ENCODE peak calls at places on chromosomes 13 and 19, in five cellular contexts. One of them, this sample, is unnamed.

GRCh38 chr19:15337202-15337601 is 4.9 kb upstream of the BRD4 start:
- DNase-seq in upper lobe of right lung: no peak
- DNase-seq in spleen: peak; percentile 23
- DNase-seq in GM23248: peak; percentile 83
- DNase-seq in keratinocyte: no peak
- DNase-seq in this sample: no peak

GRCh38 chr19:27776020-27776419 is 1436.9 kb downstream of the UQCRFS1 start:
- DNase-seq in upper lobe of right lung: no peak
- DNase-seq in spleen: no peak
- DNase-seq in GM23248: peak; percentile 68
- DNase-seq in keratinocyte: no peak
- DNase-seq in this sample: no peak

GRCh38 chr13:74641586-74641985 is 507.4 kb upstream of the KLF12 start:
- DNase-seq in upper lobe of right lung: no peak
- DNase-seq in spleen: no peak
- DNase-seq in GM23248: peak; percentile 95
- DNase-seq in keratinocyte: no peak
- DNase-seq in this sample: no peak

GRCh38 chr13:51004918-51005460 is 95.4 kb downstream of the RNASEH2B start:
- DNase-seq in upper lobe of right lung: no peak
- DNase-seq in spleen: no peak
- DNase-seq in GM23248: no peak
- DNase-seq in keratinocyte: no peak
- DNase-seq in this sample: peak; percentile 83

GRCh38 chr13:80399340-80400163 is 58.6 kb upstream of the SPRY2 start:
- DNase-seq in upper lobe of right lung: peak; percentile 69
- DNase-seq in spleen: no peak
- DNase-seq in GM23248: peak; percentile 3
- DNase-seq in keratinocyte: peak; percentile 55
- DNase-seq in this sample: no peak

GRCh38 chr19:17327068-17327653 is 7.5 kb downstream of the ANO8 start:
- DNase-seq in upper lobe of right lung: no peak
- DNase-seq in spleen: no peak
- DNase-seq in GM23248: no peak
- DNase-seq in keratinocyte: no peak
- DNase-seq in this sample: no peak

GRCh38 chr19:48085077-48085476 is 25.5 kb downstream of the PLA2G4C start:
- DNase-seq in upper lobe of right lung: no peak
- DNase-seq in spleen: peak; percentile 43
- DNase-seq in GM23248: no peak
- DNase-seq in keratinocyte: no peak
- DNase-seq in this sample: no peak

GRCh38 chr19:37926255-37926654 is 19.2 kb downstream of the SIPA1L3 start:
- DNase-seq in upper lobe of right lung: no peak
- DNase-seq in spleen: no peak
- DNase-seq in GM23248: no peak
- DNase-seq in keratinocyte: no peak
- DNase-seq in this sample: no peak

GRCh38 chr19:41264581-41265375 is 606 bp downstream of the HNRNPUL1 start:
- DNase-seq in upper lobe of right lung: peak; percentile 84
- DNase-seq in spleen: no peak
- DNase-seq in GM23248: peak; percentile 67
- DNase-seq in keratinocyte: no peak
- DNase-seq in this sample: no peak

GRCh38 chr13:20264271-20265018 is 32.3 kb upstream of the GJB6 start:
- DNase-seq in upper lobe of right lung: no peak
- DNase-seq in spleen: no peak
- DNase-seq in GM23248: no peak
- DNase-seq in keratinocyte: no peak
- DNase-seq in this sample: peak; percentile 45

GRCh38 chr19:31262673-31263308 is 86.4 kb downstream of the TSHZ3 start:
- DNase-seq in upper lobe of right lung: no peak
- DNase-seq in spleen: no peak
- DNase-seq in GM23248: no peak
- DNase-seq in keratinocyte: no peak
- DNase-seq in this sample: no peak

GRCh38 chr13:33545492-33545891 is 259.9 kb upstream of the STARD13 start:
- DNase-seq in upper lobe of right lung: no peak
- DNase-seq in spleen: no peak
- DNase-seq in GM23248: no peak
- DNase-seq in keratinocyte: no peak
- DNase-seq in this sample: no peak

GRCh38 chr19:18417250-18418033 is 1.8 kb upstream of the SSBP4 start:
- DNase-seq in upper lobe of right lung: peak; percentile 89
- DNase-seq in spleen: peak; percentile 93
- DNase-seq in GM23248: peak; percentile 82
- DNase-seq in keratinocyte: no peak
- DNase-seq in this sample: no peak

GRCh38 chr13:65943711-65944110 is 1286.4 kb downstream of the PCDH9 start:
- DNase-seq in upper lobe of right lung: no peak
- DNase-seq in spleen: no peak
- DNase-seq in GM23248: no peak
- DNase-seq in keratinocyte: no peak
- DNase-seq in this sample: no peak

GRCh38 chr13:111512707-111513106 is 192.3 kb downstream of the TEX29 start:
- DNase-seq in upper lobe of right lung: no peak
- DNase-seq in spleen: peak; percentile 65
- DNase-seq in GM23248: no peak
- DNase-seq in keratinocyte: no peak
- DNase-seq in this sample: no peak

GRCh38 chr13:46761866-46762265 is 35.1 kb downstream of the ESD start:
- DNase-seq in upper lobe of right lung: no peak
- DNase-seq in spleen: no peak
- DNase-seq in GM23248: no peak
- DNase-seq in keratinocyte: no peak
- DNase-seq in this sample: no peak

GRCh38 chr19:51317968-51318367 is 6.5 kb downstream of the IGLON5 start:
- DNase-seq in upper lobe of right lung: no peak
- DNase-seq in spleen: peak; percentile 27
- DNase-seq in GM23248: no peak
- DNase-seq in keratinocyte: no peak
- DNase-seq in this sample: no peak

GRCh38 chr13:66424417-66424816 is 805.7 kb downstream of the PCDH9 start:
- DNase-seq in upper lobe of right lung: no peak
- DNase-seq in spleen: no peak
- DNase-seq in GM23248: no peak
- DNase-seq in keratinocyte: no peak
- DNase-seq in this sample: no peak

GRCh38 chr19:18776736-18777135 is 14.4 kb downstream of the COMP start:
- DNase-seq in upper lobe of right lung: no peak
- DNase-seq in spleen: no peak
- DNase-seq in GM23248: peak; percentile 84
- DNase-seq in keratinocyte: no peak
- DNase-seq in this sample: no peak

DNA sequence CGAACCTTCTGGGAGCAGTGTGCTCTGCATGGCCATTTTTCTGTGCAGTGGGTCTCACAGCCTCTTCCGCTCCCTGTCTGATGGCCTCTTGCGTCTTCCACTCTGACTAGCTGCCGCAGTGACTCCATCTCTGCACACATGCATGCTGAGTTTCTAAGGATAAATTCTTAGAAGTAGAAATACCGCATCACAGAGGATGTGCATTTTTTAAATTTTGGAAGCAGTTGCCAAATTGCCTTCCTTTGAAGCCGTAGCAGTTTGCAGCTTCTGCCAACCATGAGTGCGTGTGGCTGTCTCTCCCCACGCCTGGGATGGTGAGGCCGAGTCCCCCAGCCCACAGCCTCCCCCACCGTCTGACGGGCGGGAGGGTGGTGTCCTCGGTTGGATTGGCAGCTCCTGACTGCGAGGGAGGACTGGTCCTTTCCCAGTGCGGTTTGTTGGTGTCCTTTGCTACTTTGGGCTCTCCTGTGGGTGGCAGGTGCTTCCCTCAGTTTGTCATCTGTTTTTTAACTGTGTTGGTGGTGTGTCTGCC is 9.8 kb downstream of the FZR1 start:
- DNase-seq in upper lobe of right lung: no peak
- DNase-seq in spleen: no peak
- DNase-seq in GM23248: no peak
- DNase-seq in keratinocyte: no peak
- DNase-seq in this sample: no peak
- H3K4me1 ChIP-seq in upper lobe of right lung: no peaks in the 10 kb centered on the region
- H3K4me1 ChIP-seq in spleen: peaks cover 80% of the 10 kb centered on the region
- H3K4me1 ChIP-seq in GM23248: no peaks in the 10 kb centered on the region
- H3K4me1 ChIP-seq in keratinocyte: peaks cover 9% of the 10 kb centered on the region
- H3K4me1 ChIP-seq in this sample: peaks cover 12% of the 10 kb centered on the region

GRCh38 chr13:97240789-97241734 is 18.9 kb downstream of the MBNL2 start:
- DNase-seq in upper lobe of right lung: no peak
- DNase-seq in spleen: no peak
- DNase-seq in GM23248: no peak
- DNase-seq in keratinocyte: no peak
- DNase-seq in this sample: no peak

GRCh38 chr13:97245011-97245410 is 22.9 kb downstream of the MBNL2 start:
- DNase-seq in upper lobe of right lung: no peak
- DNase-seq in spleen: no peak
- DNase-seq in GM23248: no peak
- DNase-seq in keratinocyte: no peak
- DNase-seq in this sample: no peak

GRCh38 chr13:97241761-97242160 is 19.6 kb downstream of the MBNL2 start:
- DNase-seq in upper lobe of right lung: no peak
- DNase-seq in spleen: no peak
- DNase-seq in GM23248: no peak
- DNase-seq in keratinocyte: no peak
- DNase-seq in this sample: no peak

GRCh38 chr13:97243915-97244820 is 22.0 kb downstream of the MBNL2 start:
- DNase-seq in upper lobe of right lung: no peak
- DNase-seq in spleen: no peak
- DNase-seq in GM23248: no peak
- DNase-seq in keratinocyte: no peak
- DNase-seq in this sample: no peak

GRCh38 chr13:97242755-97243497 is 20.8 kb downstream of the MBNL2 start:
- DNase-seq in upper lobe of right lung: no peak
- DNase-seq in spleen: no peak
- DNase-seq in GM23248: no peak
- DNase-seq in keratinocyte: no peak
- DNase-seq in this sample: no peak
- H3K4me1 ChIP-seq in upper lobe of right lung: peaks cover 83% of the 10 kb centered on the region
- H3K4me1 ChIP-seq in spleen: peaks cover 47% of the 10 kb centered on the region
- H3K4me1 ChIP-seq in GM23248: peaks cover 62% of the 10 kb centered on the region
- H3K4me1 ChIP-seq in keratinocyte: no peaks in the 10 kb centered on the region
- H3K4me1 ChIP-seq in this sample: peaks cover 100% of the 10 kb centered on the region

DNA sequence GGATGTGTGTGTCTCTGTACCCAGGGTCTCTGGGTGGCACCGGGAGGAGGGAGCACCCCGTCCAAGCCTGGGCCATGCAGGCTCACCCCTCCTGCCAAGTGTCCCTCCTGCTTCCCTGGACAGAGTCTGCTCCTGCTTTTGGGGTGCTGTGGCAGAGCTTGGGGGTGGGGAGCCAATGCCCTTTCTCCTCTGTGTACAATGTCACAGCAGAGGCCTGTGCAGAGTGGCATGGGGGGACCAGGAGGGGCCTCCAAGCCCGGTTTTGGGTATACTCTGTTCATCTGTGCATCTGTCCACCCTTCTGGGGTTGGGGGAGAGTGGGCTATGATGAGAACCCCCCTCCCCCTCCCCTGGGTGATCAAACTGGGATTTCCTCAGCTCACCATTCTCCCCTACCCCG is 33.5 kb downstream of the PDE4A start:
- DNase-seq in upper lobe of right lung: no peak
- DNase-seq in spleen: no peak
- DNase-seq in GM23248: no peak
- DNase-seq in keratinocyte: no peak
- DNase-seq in this sample: no peak
- H3K4me1 ChIP-seq in upper lobe of right lung: no peaks in the 10 kb centered on the region
- H3K4me1 ChIP-seq in spleen: no peaks in the 10 kb centered on the region
- H3K4me1 ChIP-seq in GM23248: no peaks in the 10 kb centered on the region
- H3K4me1 ChIP-seq in keratinocyte: no peaks in the 10 kb centered on the region
- H3K4me1 ChIP-seq in this sample: no peaks in the 10 kb centered on the region

GRCh38 chr19:13066231-13066630 is 36.4 kb downstream of the LYL1 start:
- DNase-seq in upper lobe of right lung: no peak
- DNase-seq in spleen: no peak
- DNase-seq in GM23248: no peak
- DNase-seq in keratinocyte: no peak
- DNase-seq in this sample: no peak
- H3K4me1 ChIP-seq in upper lobe of right lung: peaks cover 52% of the 10 kb centered on the region
- H3K4me1 ChIP-seq in spleen: peaks cover 11% of the 10 kb centered on the region
- H3K4me1 ChIP-seq in GM23248: peaks cover 9% of the 10 kb centered on the region
- H3K4me1 ChIP-seq in keratinocyte: peaks cover 6% of the 10 kb centered on the region
- H3K4me1 ChIP-seq in this sample: peaks cover 100% of the 10 kb centered on the region

DNA sequence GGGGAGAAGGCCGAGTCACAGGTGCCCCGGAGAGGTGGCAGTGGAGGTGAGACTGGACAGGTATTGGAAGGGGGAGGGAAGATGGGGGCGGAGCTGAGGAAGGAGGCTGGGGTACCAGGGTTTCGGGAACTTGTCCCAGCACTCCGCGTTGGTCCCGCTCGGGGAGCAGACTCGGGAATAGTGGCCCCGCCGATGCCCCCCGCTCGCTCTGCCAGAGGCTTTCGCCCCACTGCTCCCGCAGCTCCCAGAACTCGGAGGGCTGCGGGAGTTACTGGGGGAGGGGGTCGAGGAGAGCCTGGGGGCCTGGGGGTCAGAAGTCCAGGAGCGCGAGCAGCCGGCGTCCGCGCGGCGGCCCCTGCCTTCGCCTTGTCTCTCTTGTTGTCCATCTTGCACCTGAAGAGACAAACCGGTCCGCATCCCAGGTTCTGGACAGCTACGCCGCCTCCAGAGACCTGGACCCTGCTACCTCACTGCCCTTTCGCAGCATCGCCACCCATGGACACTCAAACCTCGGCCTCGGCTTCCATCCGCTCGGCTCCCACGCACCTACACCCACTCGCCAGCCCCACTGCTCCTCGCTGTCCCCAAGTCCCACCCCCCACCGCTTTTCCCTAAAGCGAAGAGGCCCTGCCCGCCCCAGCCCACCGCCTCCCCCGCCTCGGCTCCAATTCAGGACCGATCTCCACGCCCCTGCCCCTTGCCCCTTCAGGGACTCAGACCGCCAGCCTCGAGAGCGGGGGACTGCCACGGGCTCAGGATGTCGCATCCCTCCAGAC is 698 bp downstream of the PRR36 start:
- DNase-seq in upper lobe of right lung: no peak
- DNase-seq in spleen: no peak
- DNase-seq in GM23248: no peak
- DNase-seq in keratinocyte: no peak
- DNase-seq in this sample: no peak
- H3K4me1 ChIP-seq in upper lobe of right lung: peaks cover 18% of the 10 kb centered on the region
- H3K4me1 ChIP-seq in spleen: peaks cover 61% of the 10 kb centered on the region
- H3K4me1 ChIP-seq in GM23248: no peaks in the 10 kb centered on the region
- H3K4me1 ChIP-seq in keratinocyte: peaks cover 15% of the 10 kb centered on the region
- H3K4me1 ChIP-seq in this sample: peaks cover 63% of the 10 kb centered on the region